ENCODE peak calls at places on chromosome 20, in five cellular contexts. One of them, this sample, is unnamed. For H3K4me1, the result is how much of the 10 kb centered on the place peaks cover.

GRCh38 chr20:14355791-14356190 is 18.4 kb upstream of the FLRT3 start:
- DNase-seq in Panc1: no peak
- DNase-seq in OCI-LY7: no peak
- DNase-seq in neural progenitor cell: no peak
- DNase-seq in SJSA1: no peak
- DNase-seq in this sample: no peak

GRCh38 chr20:43507150-43508080 is at the start of gene L3MBTL1:
- DNase-seq in OCI-LY7: no peak
- DNase-seq in SJSA1: no peak
- DNase-seq in Panc1: no peak
- DNase-seq in neural progenitor cell: peak
- DNase-seq in this sample: peak

GRCh38 chr20:48066256-48066655 is 281.0 kb upstream of the SULF2 start:
- DNase-seq in OCI-LY7: no peak
- DNase-seq in neural progenitor cell: no peak
- DNase-seq in Panc1: no peak
- DNase-seq in SJSA1: no peak
- DNase-seq in this sample: no peak

GRCh38 chr20:50258790-50259483 is 68.3 kb downstream of the CEBPB start:
- DNase-seq in OCI-LY7: no peak
- DNase-seq in Panc1: no peak
- DNase-seq in SJSA1: no peak
- DNase-seq in neural progenitor cell: no peak
- DNase-seq in this sample: no peak

GRCh38 chr20:62792940-62793756 is 3.1 kb upstream of the MRGBP start:
- DNase-seq in SJSA1: no peak
- DNase-seq in OCI-LY7: no peak
- DNase-seq in Panc1: no peak
- DNase-seq in neural progenitor cell: no peak
- DNase-seq in this sample: no peak

GRCh38 chr20:49104365-49104648 is 58.2 kb downstream of the CSE1L start:
- DNase-seq in SJSA1: no peak
- DNase-seq in neural progenitor cell: peak
- DNase-seq in Panc1: no peak
- DNase-seq in OCI-LY7: no peak
- DNase-seq in this sample: no peak

GRCh38 chr20:41018153-41018552 is 10.5 kb upstream of the TOP1 start:
- DNase-seq in Panc1: no peak
- DNase-seq in OCI-LY7: no peak
- DNase-seq in SJSA1: no peak
- DNase-seq in neural progenitor cell: no peak
- DNase-seq in this sample: no peak

GRCh38 chr20:44537993-44538392 is 16.1 kb upstream of the SERINC3 start:
- DNase-seq in Panc1: no peak
- DNase-seq in neural progenitor cell: no peak
- DNase-seq in SJSA1: no peak
- DNase-seq in OCI-LY7: no peak
- DNase-seq in this sample: no peak

GRCh38 chr20:29689411-29690225 is 1567.8 kb upstream of the DEFB115 start:
- DNase-seq in SJSA1: no peak
- DNase-seq in neural progenitor cell: no peak
- DNase-seq in Panc1: no peak
- DNase-seq in OCI-LY7: no peak
- DNase-seq in this sample: no peak

GRCh38 chr20:57622201-57622570 is 2.0 kb upstream of the ZBP1 start:
- DNase-seq in SJSA1: no peak
- DNase-seq in OCI-LY7: no peak
- DNase-seq in Panc1: no peak
- DNase-seq in neural progenitor cell: no peak
- DNase-seq in this sample: no peak

GRCh38 chr20:57625978-57626377 is 5.8 kb upstream of the ZBP1 start:
- DNase-seq in OCI-LY7: no peak
- DNase-seq in neural progenitor cell: no peak
- DNase-seq in Panc1: no peak
- DNase-seq in SJSA1: no peak
- DNase-seq in this sample: no peak

GRCh38 chr20:57625181-57625958 is 5.1 kb upstream of the ZBP1 start:
- DNase-seq in Panc1: no peak
- DNase-seq in OCI-LY7: no peak
- DNase-seq in neural progenitor cell: no peak
- DNase-seq in SJSA1: no peak
- DNase-seq in this sample: peak

GRCh38 chr20:57622579-57623381 is 2.6 kb upstream of the ZBP1 start:
- DNase-seq in SJSA1: no peak
- DNase-seq in Panc1: peak
- DNase-seq in OCI-LY7: peak
- DNase-seq in neural progenitor cell: peak
- DNase-seq in this sample: peak

DNA sequence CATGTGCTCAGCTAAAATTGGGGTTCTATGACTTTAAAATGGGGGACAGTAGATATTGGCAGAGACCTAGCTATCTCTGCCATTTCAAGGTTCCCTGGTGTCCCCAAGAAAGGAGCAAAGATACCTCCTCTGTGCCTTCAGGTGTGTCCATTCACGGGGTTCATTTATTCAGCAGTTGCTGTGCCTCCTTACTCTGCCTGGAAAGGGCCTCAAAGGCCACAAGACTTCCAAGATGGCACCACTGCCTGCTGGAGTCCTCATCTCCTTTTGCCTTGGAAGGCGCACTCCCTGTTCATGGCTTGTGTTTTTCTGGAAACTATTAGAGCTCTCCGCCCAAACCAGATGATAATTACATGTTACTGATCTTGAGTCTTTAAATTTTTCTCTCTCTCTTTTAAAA is 3.9 kb upstream of the ZBP1 start:
- DNase-seq in neural progenitor cell: no peak
- DNase-seq in SJSA1: no peak
- DNase-seq in Panc1: no peak
- DNase-seq in OCI-LY7: no peak
- DNase-seq in this sample: no peak
- H3K4me1 ChIP-seq in neural progenitor cell: under half
- H3K4me1 ChIP-seq in SJSA1: under half
- H3K4me1 ChIP-seq in Panc1: under half
- H3K4me1 ChIP-seq in OCI-LY7: half or more
- H3K4me1 ChIP-seq in this sample: under half

GRCh38 chr20:31662372-31662854 is 24.7 kb downstream of the COX4I2 start:
- DNase-seq in OCI-LY7: no peak
- DNase-seq in SJSA1: no peak
- DNase-seq in Panc1: no peak
- DNase-seq in neural progenitor cell: no peak
- DNase-seq in this sample: no peak
- H3K4me1 ChIP-seq in OCI-LY7: under half
- H3K4me1 ChIP-seq in SJSA1: under half
- H3K4me1 ChIP-seq in Panc1: under half
- H3K4me1 ChIP-seq in neural progenitor cell: under half
- H3K4me1 ChIP-seq in this sample: under half

GRCh38 chr20:61661583-61661982 is 404.1 kb downstream of the TAF4 start:
- DNase-seq in SJSA1: no peak
- DNase-seq in OCI-LY7: no peak
- DNase-seq in Panc1: no peak
- DNase-seq in neural progenitor cell: no peak
- DNase-seq in this sample: no peak

GRCh38 chr20:61663521-61664425 is 401.9 kb downstream of the TAF4 start:
- DNase-seq in Panc1: no peak
- DNase-seq in SJSA1: no peak
- DNase-seq in OCI-LY7: no peak
- DNase-seq in neural progenitor cell: no peak
- DNase-seq in this sample: peak

GRCh38 chr20:61662226-61662945 is 403.3 kb downstream of the TAF4 start:
- DNase-seq in Panc1: no peak
- DNase-seq in neural progenitor cell: no peak
- DNase-seq in OCI-LY7: no peak
- DNase-seq in SJSA1: no peak
- DNase-seq in this sample: no peak

GRCh38 chr20:61664741-61665320 is 400.9 kb downstream of the TAF4 start:
- DNase-seq in neural progenitor cell: no peak
- DNase-seq in Panc1: no peak
- DNase-seq in OCI-LY7: no peak
- DNase-seq in SJSA1: no peak
- DNase-seq in this sample: no peak

GRCh38 chr20:61662946-61663460 is 402.7 kb downstream of the TAF4 start:
- DNase-seq in SJSA1: no peak
- DNase-seq in Panc1: no peak
- DNase-seq in neural progenitor cell: no peak
- DNase-seq in OCI-LY7: no peak
- DNase-seq in this sample: no peak
- H3K4me1 ChIP-seq in SJSA1: under half
- H3K4me1 ChIP-seq in Panc1: under half
- H3K4me1 ChIP-seq in neural progenitor cell: under half
- H3K4me1 ChIP-seq in OCI-LY7: under half
- H3K4me1 ChIP-seq in this sample: under half

GRCh38 chr20:51635680-51636079 is 93.2 kb upstream of the NFATC2 start:
- DNase-seq in OCI-LY7: no peak
- DNase-seq in SJSA1: no peak
- DNase-seq in neural progenitor cell: no peak
- DNase-seq in Panc1: no peak
- DNase-seq in this sample: no peak

GRCh38 chr20:51634257-51634656 is 91.7 kb upstream of the NFATC2 start:
- DNase-seq in Panc1: no peak
- DNase-seq in OCI-LY7: no peak
- DNase-seq in SJSA1: no peak
- DNase-seq in neural progenitor cell: no peak
- DNase-seq in this sample: no peak

GRCh38 chr20:51637241-51637640 is 94.7 kb upstream of the NFATC2 start:
- DNase-seq in OCI-LY7: no peak
- DNase-seq in SJSA1: no peak
- DNase-seq in neural progenitor cell: no peak
- DNase-seq in Panc1: no peak
- DNase-seq in this sample: no peak

GRCh38 chr20:51634877-51635276 is 92.4 kb upstream of the NFATC2 start:
- DNase-seq in OCI-LY7: no peak
- DNase-seq in Panc1: no peak
- DNase-seq in neural progenitor cell: no peak
- DNase-seq in SJSA1: no peak
- DNase-seq in this sample: no peak

GRCh38 chr20:51636123-51636522 is 93.6 kb upstream of the NFATC2 start:
- DNase-seq in Panc1: no peak
- DNase-seq in neural progenitor cell: no peak
- DNase-seq in OCI-LY7: no peak
- DNase-seq in SJSA1: no peak
- DNase-seq in this sample: no peak
- H3K4me1 ChIP-seq in Panc1: under half
- H3K4me1 ChIP-seq in neural progenitor cell: under half
- H3K4me1 ChIP-seq in OCI-LY7: under half
- H3K4me1 ChIP-seq in SJSA1: under half
- H3K4me1 ChIP-seq in this sample: under half

DNA sequence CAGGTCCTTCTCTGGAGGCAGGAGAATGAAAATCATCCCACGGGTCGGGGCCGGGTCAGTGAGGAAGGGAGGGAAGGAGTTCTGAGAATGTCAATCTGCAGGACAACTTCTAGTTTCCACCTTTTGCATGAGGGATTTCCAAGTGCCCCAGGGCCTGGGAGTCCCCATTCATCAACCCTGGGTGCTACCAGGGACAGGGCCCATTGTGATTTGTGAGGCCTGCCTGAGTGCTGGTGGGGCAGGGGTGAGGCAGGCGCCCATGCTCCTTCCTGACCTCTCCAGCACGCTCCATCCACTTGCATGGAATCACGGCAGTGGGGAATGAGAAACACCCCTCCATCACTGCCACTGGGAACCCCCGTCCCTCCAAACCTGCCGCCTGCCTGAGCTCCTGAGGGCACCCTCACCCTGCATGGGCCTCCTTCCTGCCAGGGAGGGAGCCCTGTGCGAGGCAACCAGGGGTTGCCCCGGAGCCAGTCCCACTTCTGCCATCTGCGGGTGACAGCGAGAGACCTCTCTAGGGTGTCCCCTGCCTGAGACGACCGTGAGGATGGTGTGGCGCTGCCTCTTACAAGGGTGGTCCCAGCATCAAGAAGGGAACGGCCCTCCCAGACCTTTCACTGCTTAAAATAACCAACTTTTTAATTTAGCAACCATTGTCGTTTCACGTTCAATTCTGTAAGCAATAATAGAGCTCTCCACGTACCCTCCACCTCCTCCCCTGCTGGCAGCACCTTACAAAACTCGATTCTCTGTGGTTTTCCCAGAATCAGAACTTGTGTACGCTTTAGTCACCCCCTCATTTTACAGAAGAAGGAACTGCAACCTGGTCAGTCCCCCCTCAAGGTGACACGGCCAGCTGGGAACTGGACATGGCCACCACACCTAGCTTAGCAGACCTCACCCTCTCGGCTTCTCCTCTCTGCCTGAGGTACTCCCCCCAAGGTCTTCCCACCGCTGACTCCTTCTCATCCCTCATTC is 28.6 kb downstream of the PMEPA1 start:
- DNase-seq in SJSA1: no peak
- DNase-seq in OCI-LY7: peak
- DNase-seq in Panc1: no peak
- DNase-seq in neural progenitor cell: no peak
- DNase-seq in this sample: no peak
- H3K4me1 ChIP-seq in SJSA1: under half
- H3K4me1 ChIP-seq in OCI-LY7: half or more
- H3K4me1 ChIP-seq in Panc1: half or more
- H3K4me1 ChIP-seq in neural progenitor cell: under half
- H3K4me1 ChIP-seq in this sample: under half

GRCh38 chr20:32761417-32761830 is 761 bp upstream of the DNMT3B start:
- DNase-seq in SJSA1: no peak
- DNase-seq in OCI-LY7: no peak
- DNase-seq in neural progenitor cell: no peak
- DNase-seq in Panc1: no peak
- DNase-seq in this sample: no peak

GRCh38 chr20:32762754-32763201 is 593 bp downstream of the DNMT3B start:
- DNase-seq in Panc1: no peak
- DNase-seq in OCI-LY7: peak
- DNase-seq in neural progenitor cell: peak
- DNase-seq in SJSA1: no peak
- DNase-seq in this sample: no peak

GRCh38 chr20:32763202-32763999 is 1.2 kb downstream of the DNMT3B start:
- DNase-seq in Panc1: no peak
- DNase-seq in OCI-LY7: peak
- DNase-seq in SJSA1: no peak
- DNase-seq in neural progenitor cell: peak
- DNase-seq in this sample: no peak

GRCh38 chr20:32764000-32764960 is 2.1 kb downstream of the DNMT3B start:
- DNase-seq in Panc1: no peak
- DNase-seq in OCI-LY7: no peak
- DNase-seq in SJSA1: no peak
- DNase-seq in neural progenitor cell: peak
- DNase-seq in this sample: no peak

GRCh38 chr20:32761831-32762753 is at the start of gene DNMT3B:
- DNase-seq in SJSA1: peak
- DNase-seq in neural progenitor cell: peak
- DNase-seq in Panc1: no peak
- DNase-seq in OCI-LY7: peak
- DNase-seq in this sample: peak
- H3K4me1 ChIP-seq in SJSA1: under half
- H3K4me1 ChIP-seq in neural progenitor cell: under half
- H3K4me1 ChIP-seq in Panc1: under half
- H3K4me1 ChIP-seq in OCI-LY7: under half
- H3K4me1 ChIP-seq in this sample: under half

GRCh38 chr20:45863543-45864470 is 6.4 kb downstream of the ZSWIM3 start:
- DNase-seq in Panc1: no peak
- DNase-seq in neural progenitor cell: no peak
- DNase-seq in SJSA1: no peak
- DNase-seq in OCI-LY7: no peak
- DNase-seq in this sample: no peak
- H3K4me1 ChIP-seq in Panc1: under half
- H3K4me1 ChIP-seq in neural progenitor cell: under half
- H3K4me1 ChIP-seq in SJSA1: under half
- H3K4me1 ChIP-seq in OCI-LY7: under half
- H3K4me1 ChIP-seq in this sample: under half

GRCh38 chr20:23358563-23358906 is 3.4 kb upstream of the GZF1 start:
- DNase-seq in SJSA1: no peak
- DNase-seq in OCI-LY7: no peak
- DNase-seq in Panc1: no peak
- DNase-seq in neural progenitor cell: no peak
- DNase-seq in this sample: no peak
- H3K4me1 ChIP-seq in SJSA1: under half
- H3K4me1 ChIP-seq in OCI-LY7: under half
- H3K4me1 ChIP-seq in Panc1: under half
- H3K4me1 ChIP-seq in neural progenitor cell: under half
- H3K4me1 ChIP-seq in this sample: under half

This sample was measured in left lung.